ENCODE peak calls at places on chromosomes 1 and 21, in eight cellular contexts. One of them, this sample, is unnamed.
A peak's percentile ranks its signal among the peaks of the same experiment; 100 is the strongest.

GRCh38 chr1:209823143-209824041 is 4.4 kb upstream of the UTP25 start:
- DNase-seq in H1: no peak
- DNase-seq in Peyer's patch: no peak
- DNase-seq in uterus: no peak
- DNase-seq in neural progenitor cell: peak; percentile 52
- DNase-seq in lung: no peak
- DNase-seq in A549: peak; percentile 42
- DNase-seq in kidney: no peak
- DNase-seq in this sample: no peak

GRCh38 chr1:5740865-5741860 is 251.1 kb downstream of the NPHP4 start:
- DNase-seq in neural progenitor cell: no peak
- DNase-seq in H1: no peak
- DNase-seq in A549: no peak
- DNase-seq in lung: no peak
- DNase-seq in uterus: no peak
- DNase-seq in Peyer's patch: no peak
- DNase-seq in kidney: no peak
- DNase-seq in this sample: no peak

GRCh38 chr1:81800741-81801031 is at the start of gene ADGRL2:
- DNase-seq in Peyer's patch: no peak
- DNase-seq in uterus: no peak
- DNase-seq in neural progenitor cell: no peak
- DNase-seq in lung: peak; percentile 30
- DNase-seq in H1: no peak
- DNase-seq in kidney: peak; percentile 84
- DNase-seq in A549: no peak
- DNase-seq in this sample: no peak

GRCh38 chr1:204885288-204885711 is 14.6 kb downstream of the NFASC start:
- DNase-seq in kidney: no peak
- DNase-seq in H1: no peak
- DNase-seq in lung: no peak
- DNase-seq in Peyer's patch: peak; percentile 21
- DNase-seq in uterus: peak; percentile 39
- DNase-seq in neural progenitor cell: no peak
- DNase-seq in A549: no peak
- DNase-seq in this sample: no peak

GRCh38 chr1:187744665-187745064 is 915.9 kb downstream of the PLA2G4A start:
- DNase-seq in uterus: no peak
- DNase-seq in A549: no peak
- DNase-seq in lung: no peak
- DNase-seq in kidney: no peak
- DNase-seq in neural progenitor cell: no peak
- DNase-seq in H1: no peak
- DNase-seq in Peyer's patch: no peak
- DNase-seq in this sample: no peak

GRCh38 chr1:233197940-233198339 is 97.6 kb downstream of the PCNX2 start:
- DNase-seq in kidney: no peak
- DNase-seq in H1: no peak
- DNase-seq in A549: no peak
- DNase-seq in Peyer's patch: no peak
- DNase-seq in lung: no peak
- DNase-seq in neural progenitor cell: no peak
- DNase-seq in uterus: no peak
- DNase-seq in this sample: no peak

GRCh38 chr1:38029725-38030511 is 16.7 kb downstream of the POU3F1 start:
- DNase-seq in neural progenitor cell: no peak
- DNase-seq in Peyer's patch: peak; percentile 30
- DNase-seq in lung: no peak
- DNase-seq in kidney: no peak
- DNase-seq in H1: no peak
- DNase-seq in A549: no peak
- DNase-seq in uterus: peak; percentile 59
- DNase-seq in this sample: no peak

GRCh38 chr1:30039354-30040080 is 683.9 kb downstream of the MATN1 start:
- DNase-seq in H1: no peak
- DNase-seq in Peyer's patch: no peak
- DNase-seq in kidney: no peak
- DNase-seq in lung: peak; percentile 1
- DNase-seq in A549: no peak
- DNase-seq in neural progenitor cell: no peak
- DNase-seq in uterus: no peak
- DNase-seq in this sample: no peak

GRCh38 chr1:109050228-109050995 is 8.5 kb upstream of the WDR47 start:
- DNase-seq in H1: no peak
- DNase-seq in A549: no peak
- DNase-seq in uterus: no peak
- DNase-seq in Peyer's patch: no peak
- DNase-seq in kidney: no peak
- DNase-seq in lung: no peak
- DNase-seq in neural progenitor cell: no peak
- DNase-seq in this sample: no peak

GRCh38 chr1:234589854-234590620 is 19.9 kb downstream of the IRF2BP2 start:
- DNase-seq in A549: no peak
- DNase-seq in neural progenitor cell: no peak
- DNase-seq in uterus: no peak
- DNase-seq in kidney: no peak
- DNase-seq in Peyer's patch: no peak
- DNase-seq in lung: no peak
- DNase-seq in H1: no peak
- DNase-seq in this sample: no peak

GRCh38 chr1:243299069-243299468 is 43.2 kb downstream of the SDCCAG8 start:
- DNase-seq in uterus: no peak
- DNase-seq in neural progenitor cell: no peak
- DNase-seq in H1: no peak
- DNase-seq in A549: no peak
- DNase-seq in kidney: no peak
- DNase-seq in lung: no peak
- DNase-seq in Peyer's patch: no peak
- DNase-seq in this sample: no peak

GRCh38 chr21:16536661-16537359 is 807.0 kb downstream of the USP25 start:
- DNase-seq in uterus: no peak
- DNase-seq in neural progenitor cell: no peak
- DNase-seq in Peyer's patch: no peak
- DNase-seq in H1: no peak
- DNase-seq in kidney: no peak
- DNase-seq in A549: no peak
- DNase-seq in lung: no peak
- DNase-seq in this sample: no peak

GRCh38 chr1:161994153-161994814 is 29.4 kb downstream of the OLFML2B start:
- DNase-seq in A549: no peak
- DNase-seq in neural progenitor cell: no peak
- DNase-seq in H1: no peak
- DNase-seq in Peyer's patch: no peak
- DNase-seq in lung: no peak
- DNase-seq in uterus: peak; percentile 45
- DNase-seq in kidney: no peak
- DNase-seq in this sample: no peak

GRCh38 chr1:19648689-19649088 is 4.6 kb downstream of the NBL1 start:
- DNase-seq in H1: peak; percentile 74
- DNase-seq in lung: no peak
- DNase-seq in uterus: peak; percentile 58
- DNase-seq in Peyer's patch: no peak
- DNase-seq in neural progenitor cell: peak; percentile 64
- DNase-seq in A549: no peak
- DNase-seq in kidney: peak; percentile 65
- DNase-seq in this sample: no peak

GRCh38 chr1:220880726-220881506 is 1.7 kb downstream of the HLX start:
- DNase-seq in Peyer's patch: peak; percentile 58
- DNase-seq in H1: no peak
- DNase-seq in uterus: peak; percentile 63
- DNase-seq in kidney: peak; percentile 84
- DNase-seq in lung: peak; percentile 86
- DNase-seq in neural progenitor cell: peak; percentile 67
- DNase-seq in A549: no peak
- DNase-seq in this sample: no peak

GRCh38 chr1:53327183-53327941 is 508 bp downstream of the LRP8 start:
- DNase-seq in A549: peak; percentile 23
- DNase-seq in Peyer's patch: peak; percentile 62
- DNase-seq in H1: no peak
- DNase-seq in uterus: no peak
- DNase-seq in neural progenitor cell: peak; percentile 79
- DNase-seq in lung: no peak
- DNase-seq in kidney: peak; percentile 85
- DNase-seq in this sample: no peak

GRCh38 chr1:171901245-171901644 is 59.9 kb downstream of the DNM3 start:
- DNase-seq in uterus: no peak
- DNase-seq in neural progenitor cell: no peak
- DNase-seq in H1: no peak
- DNase-seq in kidney: no peak
- DNase-seq in A549: no peak
- DNase-seq in Peyer's patch: no peak
- DNase-seq in lung: no peak
- DNase-seq in this sample: no peak

GRCh38 chr1:224631471-224632105 is 15.5 kb downstream of the CNIH3 start:
- DNase-seq in uterus: no peak
- DNase-seq in H1: no peak
- DNase-seq in lung: no peak
- DNase-seq in kidney: no peak
- DNase-seq in Peyer's patch: no peak
- DNase-seq in neural progenitor cell: no peak
- DNase-seq in A549: no peak
- DNase-seq in this sample: no peak

DNA sequence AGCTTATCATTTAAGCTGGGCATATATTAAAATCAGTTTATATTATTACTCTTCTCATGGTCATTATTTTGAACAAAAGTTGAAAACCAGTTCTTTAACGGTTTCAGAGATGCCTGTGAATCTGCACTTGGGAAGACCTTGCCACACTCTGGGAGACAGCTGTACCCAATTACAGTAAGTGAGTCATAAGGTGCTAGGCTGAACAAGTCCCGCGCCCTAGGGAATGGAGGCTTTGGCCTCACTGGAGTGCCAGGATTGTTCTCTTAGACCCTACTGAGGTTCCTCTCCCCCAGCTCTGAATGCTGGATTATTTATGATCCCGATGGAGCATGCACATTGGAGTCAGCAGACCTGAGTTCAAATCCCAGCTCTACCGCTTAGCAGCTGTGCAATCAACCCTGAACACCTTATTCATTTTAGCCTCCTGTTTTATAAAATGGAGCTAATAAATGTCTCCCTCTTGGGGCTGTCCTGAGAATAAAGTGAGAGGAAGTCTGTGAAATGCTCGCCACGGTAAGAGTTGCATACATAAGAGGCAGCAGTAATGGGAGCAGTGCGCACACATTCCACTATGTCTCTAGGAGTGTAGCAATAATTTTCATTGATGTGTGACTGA is 266.2 kb downstream of the FOXD2 start:
- DNase-seq in A549: peak; percentile 15
- DNase-seq in H1: no peak
- DNase-seq in uterus: no peak
- DNase-seq in kidney: no peak
- DNase-seq in Peyer's patch: no peak
- DNase-seq in lung: no peak
- DNase-seq in neural progenitor cell: no peak
- DNase-seq in this sample: no peak
- TF ChIP-seq CTCF in A549: no peak
- TF ChIP-seq CTCF in H1: no peak
- TF ChIP-seq CTCF in uterus: no peak
- TF ChIP-seq CTCF in kidney: peak; percentile 16
- TF ChIP-seq CTCF in Peyer's patch: no peak
- TF ChIP-seq CTCF in lung: no peak
- TF ChIP-seq CTCF in neural progenitor cell: peak; percentile 41
- TF ChIP-seq CTCF in this sample: no peak

DNA sequence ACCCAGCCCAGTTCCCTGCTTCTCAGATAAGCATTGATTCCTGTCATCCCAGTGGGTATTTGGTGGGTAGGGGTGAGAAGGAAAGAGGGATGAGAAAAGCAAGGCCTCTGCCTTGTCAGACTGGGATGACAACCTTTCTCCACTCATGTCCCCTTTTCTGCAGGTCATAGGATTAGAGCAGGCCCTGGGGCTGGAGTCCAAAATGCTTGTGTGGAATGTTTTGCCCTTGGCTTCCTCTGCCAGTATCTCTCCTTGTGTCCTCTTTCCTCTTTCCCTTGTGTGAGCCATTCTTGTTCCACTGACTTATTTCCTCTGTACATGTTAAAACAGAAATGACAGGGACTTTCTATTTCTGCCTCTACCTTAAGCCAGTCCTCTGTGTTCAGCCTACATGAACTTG is 4.1 kb downstream of the ATP2B4 start:
- DNase-seq in uterus: no peak
- DNase-seq in lung: no peak
- DNase-seq in kidney: no peak
- DNase-seq in H1: no peak
- DNase-seq in neural progenitor cell: no peak
- DNase-seq in A549: no peak
- DNase-seq in Peyer's patch: no peak
- DNase-seq in this sample: no peak
- H3K4me3 ChIP-seq in uterus: peak overlapping the region; percentile 63
- H3K4me3 ChIP-seq in lung: peak overlapping the region; percentile 27
- H3K4me3 ChIP-seq in kidney: no peak overlapping the region
- H3K4me3 ChIP-seq in H1: no peak overlapping the region
- H3K4me3 ChIP-seq in neural progenitor cell: no peak overlapping the region
- H3K4me3 ChIP-seq in A549: no peak overlapping the region
- H3K4me3 ChIP-seq in Peyer's patch: no peak overlapping the region
- H3K4me3 ChIP-seq in this sample: peak overlapping the region; percentile 93

GRCh38 chr1:17404034-17404671 is 32.2 kb downstream of the PADI6 start:
- DNase-seq in lung: no peak
- DNase-seq in uterus: no peak
- DNase-seq in A549: no peak
- DNase-seq in H1: no peak
- DNase-seq in Peyer's patch: no peak
- DNase-seq in neural progenitor cell: peak; percentile 45
- DNase-seq in kidney: no peak
- DNase-seq in this sample: no peak
- H3K27ac ChIP-seq in lung: no peak overlapping the region
- H3K27ac ChIP-seq in uterus: no peak overlapping the region
- H3K27ac ChIP-seq in A549: no peak overlapping the region
- H3K27ac ChIP-seq in H1: no peak overlapping the region
- H3K27ac ChIP-seq in Peyer's patch: no peak overlapping the region
- H3K27ac ChIP-seq in neural progenitor cell: peak overlapping the region; percentile 63
- H3K27ac ChIP-seq in kidney: no peak overlapping the region
- H3K27ac ChIP-seq in this sample: no peak overlapping the region

DNA sequence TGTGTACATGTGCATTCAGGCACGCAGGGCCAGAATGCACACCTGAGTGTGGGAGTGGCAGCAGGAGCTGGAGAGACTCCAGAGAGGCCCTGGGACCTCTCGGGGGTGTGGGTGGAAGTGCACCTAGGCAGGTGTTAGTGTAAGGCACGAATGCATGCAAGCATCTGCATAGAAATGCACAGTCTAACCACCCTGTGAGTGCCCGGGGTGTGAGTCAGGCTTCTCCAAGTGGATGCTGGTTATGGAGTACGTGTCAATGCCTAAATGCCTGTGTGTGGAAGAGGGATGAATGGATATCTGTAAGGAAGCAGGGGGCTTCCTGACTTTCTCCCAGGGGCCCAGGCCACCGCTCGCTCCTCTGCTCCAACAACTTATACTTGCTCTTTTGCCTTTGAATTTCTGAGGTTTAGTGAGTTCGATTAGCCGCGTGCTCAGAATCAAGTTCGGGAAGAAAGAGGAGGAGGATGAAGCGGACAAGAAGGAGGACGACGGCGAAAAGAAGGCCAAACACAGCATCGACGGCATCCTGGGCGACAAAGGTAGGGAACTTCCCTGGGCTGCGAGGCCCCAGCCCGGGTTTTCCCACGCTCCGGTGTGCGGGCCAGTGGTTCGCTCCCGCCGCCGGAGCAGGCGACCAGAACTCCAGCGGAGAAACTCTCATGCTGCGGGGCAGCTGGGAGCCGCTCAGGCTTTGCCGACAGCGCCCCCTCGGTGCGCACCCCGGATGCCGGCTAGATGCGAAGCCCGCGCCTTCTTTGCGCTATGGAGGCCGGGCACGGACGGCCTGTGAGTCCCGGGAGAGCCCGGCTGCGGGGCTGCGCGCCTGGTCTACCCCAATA is 5.4 kb downstream of the PAX7 start:
- DNase-seq in uterus: no peak
- DNase-seq in H1: no peak
- DNase-seq in lung: no peak
- DNase-seq in kidney: no peak
- DNase-seq in neural progenitor cell: peak; percentile 88
- DNase-seq in Peyer's patch: no peak
- DNase-seq in A549: no peak
- DNase-seq in this sample: no peak
- TF ChIP-seq CTCF in uterus: no peak
- TF ChIP-seq CTCF in H1: peak; percentile 29
- TF ChIP-seq CTCF in lung: no peak
- TF ChIP-seq CTCF in kidney: no peak
- TF ChIP-seq CTCF in neural progenitor cell: peak; percentile 64
- TF ChIP-seq CTCF in Peyer's patch: no peak
- TF ChIP-seq CTCF in A549: no peak
- TF ChIP-seq CTCF in this sample: no peak

This sample was measured in coronary artery.